ENCODE peak calls at places on chromosomes 6 and 20, in five cellular contexts. One of them, this sample, is unnamed.
A peak's percentile ranks its signal among the peaks of the same experiment; 100 is the strongest.

GRCh38 chr6:112038268-112038667 is 15.6 kb upstream of the CCN6 start:
- DNase-seq in aorta: peak; percentile 52
- DNase-seq in spleen: no peak
- DNase-seq in heart right ventricle: no peak
- DNase-seq in uterus: peak; percentile 38
- DNase-seq in this sample: no peak

GRCh38 chr20:52496191-52496590 is 304.6 kb upstream of the ZFP64 start:
- DNase-seq in aorta: no peak
- DNase-seq in spleen: no peak
- DNase-seq in heart right ventricle: no peak
- DNase-seq in uterus: no peak
- DNase-seq in this sample: no peak

GRCh38 chr6:80991316-80991715 is 761.2 kb downstream of the TENT5A start:
- DNase-seq in aorta: no peak
- DNase-seq in spleen: no peak
- DNase-seq in heart right ventricle: no peak
- DNase-seq in uterus: no peak
- DNase-seq in this sample: no peak

GRCh38 chr20:49570161-49570827 is 2.4 kb upstream of the PTGIS start:
- DNase-seq in aorta: no peak
- DNase-seq in spleen: no peak
- DNase-seq in heart right ventricle: no peak
- DNase-seq in uterus: no peak
- DNase-seq in this sample: no peak

GRCh38 chr6:99432877-99433276 is 7.8 kb upstream of the PNISR start:
- DNase-seq in aorta: no peak
- DNase-seq in spleen: no peak
- DNase-seq in heart right ventricle: no peak
- DNase-seq in uterus: no peak
- DNase-seq in this sample: no peak

GRCh38 chr6:89360415-89360999 is 8.0 kb upstream of the UBE2J1 start:
- DNase-seq in aorta: no peak
- DNase-seq in spleen: no peak
- DNase-seq in heart right ventricle: no peak
- DNase-seq in uterus: no peak
- DNase-seq in this sample: no peak

GRCh38 chr6:11536795-11537194 is 754 bp upstream of the TMEM170B start:
- DNase-seq in aorta: peak; percentile 48
- DNase-seq in spleen: peak; percentile 81
- DNase-seq in heart right ventricle: no peak
- DNase-seq in uterus: peak; percentile 21
- DNase-seq in this sample: no peak

GRCh38 chr6:138590796-138591709 is 91.8 kb upstream of the NHSL1 start:
- DNase-seq in aorta: no peak
- DNase-seq in spleen: no peak
- DNase-seq in heart right ventricle: no peak
- DNase-seq in uterus: peak; percentile 48
- DNase-seq in this sample: no peak

GRCh38 chr6:7671076-7671475 is 54.8 kb upstream of the BMP6 start:
- DNase-seq in aorta: no peak
- DNase-seq in spleen: no peak
- DNase-seq in heart right ventricle: no peak
- DNase-seq in uterus: no peak
- DNase-seq in this sample: no peak

GRCh38 chr6:166825553-166826145 is 130.7 kb downstream of the RNASET2 start:
- DNase-seq in aorta: no peak
- DNase-seq in spleen: no peak
- DNase-seq in heart right ventricle: no peak
- DNase-seq in uterus: no peak
- DNase-seq in this sample: no peak

GRCh38 chr6:25312034-25312620 is 33.0 kb downstream of the CARMIL1 start:
- DNase-seq in aorta: no peak
- DNase-seq in spleen: no peak
- DNase-seq in heart right ventricle: no peak
- DNase-seq in uterus: no peak
- DNase-seq in this sample: no peak

GRCh38 chr20:17870063-17870740 is 98.4 kb downstream of the SNX5 start:
- DNase-seq in aorta: peak; percentile 58
- DNase-seq in spleen: peak; percentile 58
- DNase-seq in heart right ventricle: peak; percentile 41
- DNase-seq in uterus: no peak
- DNase-seq in this sample: no peak
- H3K9me3 ChIP-seq in aorta: no peaks in the 10 kb centered on the region
- H3K9me3 ChIP-seq in spleen: no peaks in the 10 kb centered on the region
- H3K9me3 ChIP-seq in heart right ventricle: no peaks in the 10 kb centered on the region
- H3K9me3 ChIP-seq in uterus: no peaks in the 10 kb centered on the region
- H3K9me3 ChIP-seq in this sample: no peaks in the 10 kb centered on the region

GRCh38 chr6:87949194-87949593 is 98.4 kb upstream of the SPACA1 start:
- DNase-seq in aorta: no peak
- DNase-seq in spleen: no peak
- DNase-seq in heart right ventricle: no peak
- DNase-seq in uterus: no peak
- DNase-seq in this sample: no peak
- H3K9me3 ChIP-seq in aorta: no peaks in the 10 kb centered on the region
- H3K9me3 ChIP-seq in spleen: no peaks in the 10 kb centered on the region
- H3K9me3 ChIP-seq in heart right ventricle: no peaks in the 10 kb centered on the region
- H3K9me3 ChIP-seq in uterus: no peaks in the 10 kb centered on the region
- H3K9me3 ChIP-seq in this sample: no peaks in the 10 kb centered on the region

DNA sequence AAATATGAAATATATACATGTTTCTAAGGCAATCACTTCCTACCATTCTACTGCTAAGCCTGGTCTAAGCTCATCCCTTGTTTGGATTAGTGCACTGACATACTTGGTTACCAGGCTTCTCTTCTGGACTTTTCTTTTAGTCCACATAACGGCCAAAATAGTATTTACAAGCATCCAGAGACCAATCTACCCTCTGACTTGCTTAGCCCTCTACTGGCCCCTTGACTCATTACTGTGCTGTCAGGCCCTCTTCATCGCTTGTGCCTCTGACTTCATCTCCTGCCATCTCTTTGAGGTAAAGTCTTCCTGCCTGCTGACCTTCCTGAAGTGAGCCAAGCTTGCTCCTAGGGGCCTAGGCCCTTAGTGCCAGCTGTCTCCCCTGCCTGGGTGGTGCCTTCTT is 35.1 kb downstream of the TULP4 start:
- DNase-seq in aorta: no peak
- DNase-seq in spleen: no peak
- DNase-seq in heart right ventricle: no peak
- DNase-seq in uterus: no peak
- DNase-seq in this sample: no peak
- H3K9me3 ChIP-seq in aorta: no peaks in the 10 kb centered on the region
- H3K9me3 ChIP-seq in spleen: no peaks in the 10 kb centered on the region
- H3K9me3 ChIP-seq in heart right ventricle: no peaks in the 10 kb centered on the region
- H3K9me3 ChIP-seq in uterus: no peaks in the 10 kb centered on the region
- H3K9me3 ChIP-seq in this sample: no peaks in the 10 kb centered on the region

GRCh38 chr20:61757-62156 is 25.7 kb upstream of the DEFB125 start:
- DNase-seq in aorta: no peak
- DNase-seq in spleen: no peak
- DNase-seq in heart right ventricle: no peak
- DNase-seq in uterus: no peak
- DNase-seq in this sample: no peak
- H3K9me3 ChIP-seq in aorta: peaks cover 4% of the 10 kb centered on the region
- H3K9me3 ChIP-seq in spleen: peaks cover 2% of the 10 kb centered on the region
- H3K9me3 ChIP-seq in heart right ventricle: no peaks in the 10 kb centered on the region
- H3K9me3 ChIP-seq in uterus: no peaks in the 10 kb centered on the region
- H3K9me3 ChIP-seq in this sample: peaks cover 2% of the 10 kb centered on the region